ENCODE peak calls at places on chromosome 11, in six cellular contexts. B, Y, K, T, M and I are unnamed samples.

GRCh38 chr11:11230802-11231562 is 122.1 kb downstream of the CSNK2A3 start:
- DNase-seq in B (no peak), K (no peak), Y (no peak), M (no peak), T (no peak), I (no peak)

GRCh38 chr11:120547301-120547700 is 35.8 kb downstream of the GRIK4 start:
- DNase-seq in T (no peak), M (no peak), Y (no peak), K (no peak), B (no peak), I (no peak)

GRCh38 chr11:115920841-115921480 is 416.7 kb upstream of the CADM1 start:
- DNase-seq in T (no peak), B (no peak), K (no peak), Y (no peak), M (no peak), I (no peak)

GRCh38 chr11:47003180-47003877 is 66.8 kb downstream of the CSTPP1 start:
- DNase-seq in M (peak), T (no peak), Y (no peak), B (no peak), K (no peak), I (no peak)

GRCh38 chr11:63592975-63593395 is 21.2 kb downstream of the PLAAT3 start:
- DNase-seq in M (peak), T (peak), K (no peak), Y (peak), B (no peak), I (no peak)

GRCh38 chr11:2562181-2562581 is 117.4 kb downstream of the KCNQ1 start:
- DNase-seq in B (no peak), Y (no peak), K (no peak), M (no peak), T (no peak), I (no peak)

GRCh38 chr11:113553905-113554304 is 78.7 kb upstream of the DRD2 start:
- DNase-seq in B (no peak), K (no peak), M (peak), Y (no peak), T (no peak), I (no peak)

GRCh38 chr11:34359548-34359891 is 1.7 kb upstream of the ABTB2 start:
- DNase-seq in K (no peak), M (no peak), B (peak), Y (no peak), T (no peak), I (no peak)

GRCh38 chr11:28833169-28833568 is 725.0 kb downstream of the METTL15 start:
- DNase-seq in Y (no peak), T (no peak), B (no peak), K (no peak), M (no peak), I (no peak)

GRCh38 chr11:74937696-74938475 is 11.0 kb downstream of the XRRA1 start:
- DNase-seq in B (no peak), T (no peak), K (no peak), Y (peak), M (no peak), I (no peak)

GRCh38 chr11:61888043-61888442 is 3.3 kb downstream of the FADS3 start:
- DNase-seq in M (no peak), T (no peak), K (no peak), Y (peak), B (peak), I (no peak)

GRCh38 chr11:79437981-79438630 is 2.7 kb downstream of the TENM4 start:
- DNase-seq in B (peak), K (no peak), T (no peak), Y (peak), M (no peak), I (no peak)

GRCh38 chr11:75583710-75584658 is 21.9 kb downstream of the SERPINH1 start:
- DNase-seq in T (peak), K (no peak), B (peak), M (peak), Y (no peak), I (no peak)

GRCh38 chr11:72037554-72038311 is 39.0 kb downstream of the IL18BP start:
- DNase-seq in M (no peak), K (no peak), T (peak), Y (peak), B (no peak), I (no peak)

GRCh38 chr11:17256512-17256911 is 20.0 kb upstream of the NUCB2 start:
- DNase-seq in Y (peak), T (no peak), M (no peak), B (peak), K (no peak), I (no peak)